ENCODE peak calls at places on chromosomes 1 and 21, in eight cellular contexts. One of them, this sample, is unnamed.

GRCh38 chr1:162985816-162986215 is 83.3 kb upstream of the RGS4 start:
- DNase-seq in stimulated activated CD4-positive, alpha-beta T cell treated with anti-CD3 and anti-CD28 coated beads, Interleukin-1b, Interleukin-23, amount 100 ng/mL, for 4 hours: no peak
- DNase-seq in WTC11: no peak
- DNase-seq in stimulated activated CD8-positive, alpha-beta memory T cell treated with anti-CD3 and anti-CD28 coated beads, Interleukin-2, amount 100 ng/mL, for 48 hours: no peak
- DNase-seq in astrocyte of the cerebellum: peak; percentile 33
- DNase-seq in RWPE1: no peak
- DNase-seq in NCI-H446: no peak
- DNase-seq in iPS-NIHi11: no peak
- DNase-seq in this sample: no peak

GRCh38 chr1:231431665-231432415 is 9.8 kb upstream of the EGLN1 start:
- DNase-seq in stimulated activated CD4-positive, alpha-beta T cell treated with anti-CD3 and anti-CD28 coated beads, Interleukin-1b, Interleukin-23, amount 100 ng/mL, for 4 hours: no peak
- DNase-seq in WTC11: no peak
- DNase-seq in stimulated activated CD8-positive, alpha-beta memory T cell treated with anti-CD3 and anti-CD28 coated beads, Interleukin-2, amount 100 ng/mL, for 48 hours: no peak
- DNase-seq in astrocyte of the cerebellum: no peak
- DNase-seq in RWPE1: no peak
- DNase-seq in NCI-H446: no peak
- DNase-seq in iPS-NIHi11: no peak
- DNase-seq in this sample: no peak

GRCh38 chr21:44696572-44696971 is 400 bp upstream of the KRTAP10-12 start:
- DNase-seq in stimulated activated CD4-positive, alpha-beta T cell treated with anti-CD3 and anti-CD28 coated beads, Interleukin-1b, Interleukin-23, amount 100 ng/mL, for 4 hours: no peak
- DNase-seq in WTC11: no peak
- DNase-seq in stimulated activated CD8-positive, alpha-beta memory T cell treated with anti-CD3 and anti-CD28 coated beads, Interleukin-2, amount 100 ng/mL, for 48 hours: no peak
- DNase-seq in astrocyte of the cerebellum: no peak
- DNase-seq in RWPE1: no peak
- DNase-seq in NCI-H446: no peak
- DNase-seq in iPS-NIHi11: no peak
- DNase-seq in this sample: no peak

GRCh38 chr1:1429671-1430073 is 5.8 kb upstream of the VWA1 start:
- DNase-seq in stimulated activated CD4-positive, alpha-beta T cell treated with anti-CD3 and anti-CD28 coated beads, Interleukin-1b, Interleukin-23, amount 100 ng/mL, for 4 hours: no peak
- DNase-seq in WTC11: no peak
- DNase-seq in stimulated activated CD8-positive, alpha-beta memory T cell treated with anti-CD3 and anti-CD28 coated beads, Interleukin-2, amount 100 ng/mL, for 48 hours: no peak
- DNase-seq in astrocyte of the cerebellum: no peak
- DNase-seq in RWPE1: no peak
- DNase-seq in NCI-H446: no peak
- DNase-seq in iPS-NIHi11: no peak
- DNase-seq in this sample: peak; percentile 24

GRCh38 chr21:45074048-45074817 is at the start of gene ADARB1:
- DNase-seq in stimulated activated CD4-positive, alpha-beta T cell treated with anti-CD3 and anti-CD28 coated beads, Interleukin-1b, Interleukin-23, amount 100 ng/mL, for 4 hours: peak; percentile 67
- DNase-seq in WTC11: peak; percentile 68
- DNase-seq in stimulated activated CD8-positive, alpha-beta memory T cell treated with anti-CD3 and anti-CD28 coated beads, Interleukin-2, amount 100 ng/mL, for 48 hours: peak; percentile 53
- DNase-seq in astrocyte of the cerebellum: no peak
- DNase-seq in RWPE1: peak; percentile 75
- DNase-seq in NCI-H446: peak; percentile 26
- DNase-seq in iPS-NIHi11: peak; percentile 97
- DNase-seq in this sample: peak; percentile 45

GRCh38 chr1:161044908-161045748 is 649 bp downstream of the USF1 start:
- DNase-seq in stimulated activated CD4-positive, alpha-beta T cell treated with anti-CD3 and anti-CD28 coated beads, Interleukin-1b, Interleukin-23, amount 100 ng/mL, for 4 hours: peak; percentile 33
- DNase-seq in WTC11: peak; percentile 52
- DNase-seq in stimulated activated CD8-positive, alpha-beta memory T cell treated with anti-CD3 and anti-CD28 coated beads, Interleukin-2, amount 100 ng/mL, for 48 hours: peak; percentile 54
- DNase-seq in astrocyte of the cerebellum: peak; percentile 23
- DNase-seq in RWPE1: peak; percentile 65
- DNase-seq in NCI-H446: peak; percentile 19
- DNase-seq in iPS-NIHi11: peak; percentile 68
- DNase-seq in this sample: peak; percentile 86

GRCh38 chr1:56255516-56256181 is 323.7 kb downstream of the PLPP3 start:
- DNase-seq in stimulated activated CD4-positive, alpha-beta T cell treated with anti-CD3 and anti-CD28 coated beads, Interleukin-1b, Interleukin-23, amount 100 ng/mL, for 4 hours: no peak
- DNase-seq in WTC11: no peak
- DNase-seq in stimulated activated CD8-positive, alpha-beta memory T cell treated with anti-CD3 and anti-CD28 coated beads, Interleukin-2, amount 100 ng/mL, for 48 hours: no peak
- DNase-seq in astrocyte of the cerebellum: peak; percentile 2
- DNase-seq in RWPE1: no peak
- DNase-seq in NCI-H446: peak; percentile 38
- DNase-seq in iPS-NIHi11: no peak
- DNase-seq in this sample: peak; percentile 36

GRCh38 chr21:23162213-23162946 is 2164.2 kb downstream of the NCAM2 start:
- DNase-seq in stimulated activated CD4-positive, alpha-beta T cell treated with anti-CD3 and anti-CD28 coated beads, Interleukin-1b, Interleukin-23, amount 100 ng/mL, for 4 hours: no peak
- DNase-seq in WTC11: no peak
- DNase-seq in stimulated activated CD8-positive, alpha-beta memory T cell treated with anti-CD3 and anti-CD28 coated beads, Interleukin-2, amount 100 ng/mL, for 48 hours: no peak
- DNase-seq in astrocyte of the cerebellum: no peak
- DNase-seq in RWPE1: no peak
- DNase-seq in NCI-H446: no peak
- DNase-seq in iPS-NIHi11: no peak
- DNase-seq in this sample: no peak

GRCh38 chr21:41429305-41429704 is 3.3 kb downstream of the MX1 start:
- DNase-seq in stimulated activated CD4-positive, alpha-beta T cell treated with anti-CD3 and anti-CD28 coated beads, Interleukin-1b, Interleukin-23, amount 100 ng/mL, for 4 hours: no peak
- DNase-seq in WTC11: no peak
- DNase-seq in stimulated activated CD8-positive, alpha-beta memory T cell treated with anti-CD3 and anti-CD28 coated beads, Interleukin-2, amount 100 ng/mL, for 48 hours: no peak
- DNase-seq in astrocyte of the cerebellum: no peak
- DNase-seq in RWPE1: no peak
- DNase-seq in NCI-H446: no peak
- DNase-seq in iPS-NIHi11: no peak
- DNase-seq in this sample: no peak

GRCh38 chr1:175152006-175152652 is 40.4 kb downstream of the KIAA0040 start:
- DNase-seq in stimulated activated CD4-positive, alpha-beta T cell treated with anti-CD3 and anti-CD28 coated beads, Interleukin-1b, Interleukin-23, amount 100 ng/mL, for 4 hours: peak; percentile 58
- DNase-seq in WTC11: peak; percentile 85
- DNase-seq in stimulated activated CD8-positive, alpha-beta memory T cell treated with anti-CD3 and anti-CD28 coated beads, Interleukin-2, amount 100 ng/mL, for 48 hours: peak; percentile 38
- DNase-seq in astrocyte of the cerebellum: peak; percentile 16
- DNase-seq in RWPE1: peak; percentile 64
- DNase-seq in NCI-H446: no peak
- DNase-seq in iPS-NIHi11: peak; percentile 82
- DNase-seq in this sample: peak; percentile 65

GRCh38 chr1:171948491-171948890 is 107.2 kb downstream of the DNM3 start:
- DNase-seq in stimulated activated CD4-positive, alpha-beta T cell treated with anti-CD3 and anti-CD28 coated beads, Interleukin-1b, Interleukin-23, amount 100 ng/mL, for 4 hours: no peak
- DNase-seq in WTC11: no peak
- DNase-seq in stimulated activated CD8-positive, alpha-beta memory T cell treated with anti-CD3 and anti-CD28 coated beads, Interleukin-2, amount 100 ng/mL, for 48 hours: no peak
- DNase-seq in astrocyte of the cerebellum: peak; percentile 53
- DNase-seq in RWPE1: no peak
- DNase-seq in NCI-H446: no peak
- DNase-seq in iPS-NIHi11: no peak
- DNase-seq in this sample: no peak

This sample was measured in adrenal gland.